ENCODE peak calls at places on chromosomes 5 and 9, in seven cellular contexts. S, V, Y, F, L, C and X are unnamed samples.

GRCh38 chr9:78314953-78315870 is 18.3 kb downstream of the PSAT1 start:
- DNase-seq in S (no peak), V (no peak), Y (no peak), F (no peak), L (no peak), C (no peak), X (no peak)

GRCh38 chr9:100099722-100100042 is 639 bp downstream of the INVS start:
- DNase-seq in S (peak), V (peak), Y (no peak), F (no peak), L (no peak), C (no peak), X (no peak)

GRCh38 chr5:76737131-76737556 is 21.2 kb downstream of the F2R start:
- DNase-seq in S (no peak), V (no peak), Y (no peak), F (no peak), L (no peak), C (no peak), X (no peak)

GRCh38 chr5:171840066-171840465 is 54.4 kb downstream of the SMIM23 start:
- DNase-seq in S (no peak), V (peak), Y (no peak), F (no peak), L (no peak), C (peak), X (peak)

GRCh38 chr5:159504106-159504856 is 174.0 kb upstream of the IL12B start:
- DNase-seq in S (no peak), V (no peak), Y (no peak), F (no peak), L (no peak), C (no peak), X (no peak)

GRCh38 chr5:146233441-146233840 is 30.0 kb downstream of the RBM27 start:
- DNase-seq in S (peak), V (no peak), Y (no peak), F (no peak), L (no peak), C (no peak), X (no peak)

GRCh38 chr5:14342306-14342705 is 199.2 kb downstream of the TRIO start:
- DNase-seq in S (no peak), V (no peak), Y (no peak), F (no peak), L (no peak), C (no peak), X (no peak)

GRCh38 chr9:33340186-33340585 is 49.9 kb downstream of the NFX1 start:
- DNase-seq in S (no peak), V (no peak), Y (no peak), F (no peak), L (no peak), C (no peak), X (no peak)

GRCh38 chr5:53879708-53880356 is 319.4 kb downstream of the NDUFS4 start:
- DNase-seq in S (no peak), V (no peak), Y (no peak), F (no peak), L (no peak), C (peak), X (no peak)

GRCh38 chr5:54062958-54063357 is 247.4 kb downstream of the ARL15 start:
- DNase-seq in S (no peak), V (no peak), Y (no peak), F (no peak), L (no peak), C (no peak), X (no peak)

GRCh38 chr5:140266471-140267200 is 36.3 kb downstream of the PFDN1 start:
- DNase-seq in S (no peak), V (no peak), Y (no peak), F (no peak), L (no peak), C (no peak), X (no peak)

GRCh38 chr5:116970318-116970717 is 395.7 kb upstream of the SEMA6A start:
- DNase-seq in S (no peak), V (peak), Y (no peak), F (no peak), L (no peak), C (peak), X (no peak)

GRCh38 chr9:132456241-132456640 is 46.2 kb downstream of the CFAP77 start:
- DNase-seq in S (no peak), V (no peak), Y (no peak), F (no peak), L (no peak), C (no peak), X (no peak)

GRCh38 chr5:150487199-150488061 is 20.5 kb upstream of the NDST1 start:
- DNase-seq in S (no peak), V (no peak), Y (no peak), F (no peak), L (no peak), C (no peak), X (peak)

GRCh38 chr5:132821791-132822190 is 8.7 kb downstream of the SHROOM1 start:
- DNase-seq in S (no peak), V (no peak), Y (no peak), F (no peak), L (no peak), C (no peak), X (no peak)

GRCh38 chr9:79946718-79947117 is 375.0 kb downstream of the TLE4 start:
- DNase-seq in S (no peak), V (no peak), Y (no peak), F (no peak), L (no peak), C (no peak), X (no peak)

GRCh38 chr5:45795458-45795857 is 99.3 kb upstream of the HCN1 start:
- DNase-seq in S (no peak), V (no peak), Y (no peak), F (no peak), L (no peak), C (no peak), X (no peak)

GRCh38 chr5:150178262-150178661 is 11.6 kb upstream of the SLC6A7 start:
- DNase-seq in S (no peak), V (no peak), Y (no peak), F (no peak), L (no peak), C (no peak), X (no peak)

GRCh38 chr5:137264041-137264440 is 235.1 kb downstream of the SPOCK1 start:
- DNase-seq in S (no peak), V (no peak), Y (no peak), F (no peak), L (no peak), C (no peak), X (no peak)

GRCh38 chr5:157961176-157961575 is 102.2 kb upstream of the CLINT1 start:
- DNase-seq in S (no peak), V (no peak), Y (no peak), F (no peak), L (no peak), C (peak), X (no peak)

GRCh38 chr9:86600977-86601376 is 246.8 kb upstream of the TUT7 start:
- DNase-seq in S (no peak), V (no peak), Y (no peak), F (no peak), L (no peak), C (no peak), X (peak)

GRCh38 chr9:126057036-126057435 is 269.6 kb upstream of the MVB12B start:
- DNase-seq in S (no peak), V (no peak), Y (no peak), F (no peak), L (no peak), C (no peak), X (no peak)

GRCh38 chr9:37229882-37230482 is 109.6 kb downstream of the ZCCHC7 start:
- DNase-seq in S (no peak), V (no peak), Y (no peak), F (no peak), L (no peak), C (no peak), X (no peak)

GRCh38 chr5:162591724-162592123 is 524.2 kb downstream of the GABRG2 start:
- DNase-seq in S (no peak), V (no peak), Y (no peak), F (no peak), L (no peak), C (no peak), X (no peak)

GRCh38 chr5:172142709-172143215 is 45.3 kb downstream of the STK10 start:
- DNase-seq in S (no peak), V (no peak), Y (no peak), F (no peak), L (no peak), C (no peak), X (peak)

GRCh38 chr5:65059681-65060598 is 291.2 kb downstream of the CWC27 start:
- DNase-seq in S (no peak), V (no peak), Y (no peak), F (no peak), L (no peak), C (no peak), X (no peak)

GRCh38 chr9:129290606-129291005 is 112.5 kb upstream of the IER5L start:
- DNase-seq in S (peak), V (no peak), Y (peak), F (no peak), L (no peak), C (no peak), X (no peak)

GRCh38 chr9:137739371-137739915 is 120.6 kb downstream of the EHMT1 start:
- DNase-seq in S (no peak), V (no peak), Y (no peak), F (no peak), L (no peak), C (peak), X (no peak)

GRCh38 chr5:154397652-154398406 is 48.0 kb upstream of the SAP30L start:
- DNase-seq in S (peak), V (peak), Y (no peak), F (no peak), L (no peak), C (peak), X (no peak)

GRCh38 chr5:126002222-126002897 is 420.8 kb upstream of the GRAMD2B start:
- DNase-seq in S (peak), V (peak), Y (no peak), F (no peak), L (no peak), C (no peak), X (no peak)

GRCh38 chr5:17005087-17005828 is 69.2 kb upstream of the MYO10 start:
- DNase-seq in S (no peak), V (no peak), Y (no peak), F (no peak), L (no peak), C (peak), X (no peak)

GRCh38 chr5:172454355-172455086 is at the start of gene SH3PXD2B:
- DNase-seq in S (peak), V (peak), Y (peak), F (peak), L (peak), C (peak), X (peak)

GRCh38 chr5:179620703-179621350 is 2.6 kb downstream of the HNRNPH1 start:
- DNase-seq in S (no peak), V (no peak), Y (no peak), F (no peak), L (no peak), C (no peak), X (no peak)

GRCh38 chr5:139686919-139687421 is 38.8 kb downstream of the CXXC5 start:
- DNase-seq in S (no peak), V (no peak), Y (no peak), F (no peak), L (no peak), C (no peak), X (no peak)

GRCh38 chr5:92916036-92916435 is 665.0 kb downstream of the NR2F1-AS1 start:
- DNase-seq in S (no peak), V (no peak), Y (no peak), F (no peak), L (no peak), C (no peak), X (no peak)

GRCh38 chr5:176388003-176388340 is 426 bp downstream of the NOP16 start:
- DNase-seq in S (no peak), V (peak), Y (no peak), F (no peak), L (no peak), C (no peak), X (no peak)